ENCODE peak calls at places on chromosomes 5 and 9, in four cellular contexts. M is spleen, F is HCT116, H is K562. Y is an unnamed sample. For H3K36me3, the result is how much of the 10 kb centered on the place peaks cover.

GRCh38 chr5:145776886-145777285 is 58.3 kb downstream of the PRELID2 start:
- DNase-seq in M (no peak), H (no peak), F (no peak), Y (no peak)

GRCh38 chr5:81045389-81045807 is 85.2 kb downstream of the RASGRF2 start:
- DNase-seq in H (no peak), F (no peak), M (no peak), Y (no peak)

GRCh38 chr5:125232779-125233230 is 486.4 kb upstream of the ZNF608 start:
- DNase-seq in M (no peak), F (no peak), H (no peak), Y (no peak)

GRCh38 chr9:124015661-124016131 is 4.1 kb downstream of the LHX2 start:
- DNase-seq in F (no peak), M (no peak), H (no peak), Y (no peak)

GRCh38 chr9:115058684-115059315 is 59.2 kb downstream of the TNC start:
- DNase-seq in M (no peak), H (no peak), F (no peak), Y (no peak)

GRCh38 chr5:73120222-73121108 is at the start of gene TMEM171:
- DNase-seq in F (peak), M (peak), H (no peak), Y (no peak)

GRCh38 chr9:32854271-32854670 is 70.9 kb downstream of the TMEM215 start:
- DNase-seq in M (no peak), H (no peak), F (no peak), Y (no peak)

GRCh38 chr5:168947212-168947868 is 353.6 kb downstream of the SLIT3 start:
- DNase-seq in M (no peak), F (no peak), H (peak), Y (no peak)

GRCh38 chr5:131812371-131813160 is 15.7 kb upstream of the FNIP1 start:
- DNase-seq in F (no peak), H (no peak), M (no peak), Y (no peak)

GRCh38 chr5:61304611-61305369 is 27.3 kb upstream of the ZSWIM6 start:
- DNase-seq in H (peak), F (peak), M (no peak), Y (peak)

GRCh38 chr5:32193591-32193990 is 19.5 kb upstream of the GOLPH3 start:
- DNase-seq in H (no peak), M (peak), F (no peak), Y (peak)

DNA sequence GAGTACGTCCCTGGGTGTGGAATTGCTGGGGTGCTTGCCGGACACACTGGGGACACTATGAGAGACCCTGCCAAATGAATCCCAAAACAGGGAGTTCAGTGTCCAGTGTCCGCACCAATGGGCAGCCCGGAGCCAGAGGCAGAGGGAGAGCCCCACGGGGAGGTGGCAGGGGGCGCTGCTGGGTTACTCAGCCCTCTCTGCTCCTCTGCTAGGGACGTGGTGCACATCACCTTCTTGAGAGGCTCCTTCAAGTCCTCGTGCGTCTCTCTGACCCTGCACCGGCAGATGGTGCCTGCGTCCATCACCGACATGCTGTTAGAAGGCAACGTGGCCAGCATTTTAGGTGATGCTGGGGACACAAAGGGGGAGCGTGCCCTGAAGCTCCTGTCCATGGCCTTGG is 20.8 kb downstream of the STKLD1 start:
- DNase-seq in H (no peak), M (no peak), F (no peak), Y (no peak)
- TF ChIP-seq CTCF in H (peak), M (no peak), F (peak), Y (no peak)

GRCh38 chr5:14614490-14614889 is 32.9 kb downstream of the OTULINL start:
- DNase-seq in F (no peak), H (no peak), M (no peak), Y (no peak)

GRCh38 chr5:14617441-14617840 is 35.8 kb downstream of the OTULINL start:
- DNase-seq in F (no peak), M (no peak), H (no peak), Y (no peak)

GRCh38 chr5:14615365-14615764 is 33.8 kb downstream of the OTULINL start:
- DNase-seq in H (no peak), M (no peak), F (no peak), Y (no peak)
- H3K36me3 ChIP-seq in H (under half), M (under half), F (under half), Y (under half)

GRCh38 chr5:140207250-140207954 is 32.4 kb downstream of the CYSTM1 start:
- DNase-seq in M (no peak), F (no peak), H (no peak), Y (no peak)

GRCh38 chr5:140213370-140213983 is 38.5 kb downstream of the CYSTM1 start:
- DNase-seq in H (no peak), M (no peak), F (no peak), Y (no peak)

GRCh38 chr5:140205952-140206351 is 31.0 kb downstream of the CYSTM1 start:
- DNase-seq in H (peak), M (no peak), F (no peak), Y (no peak)

GRCh38 chr5:140205216-140205615 is 30.2 kb downstream of the CYSTM1 start:
- DNase-seq in H (no peak), F (no peak), M (no peak), Y (no peak)

GRCh38 chr5:140208065-140208464 is 33.1 kb downstream of the CYSTM1 start:
- DNase-seq in M (no peak), F (no peak), H (no peak), Y (no peak)
- TF ChIP-seq POLR2AphosphoS5 in M (no peak), F (no peak), H (no peak), Y (no peak)

DNA sequence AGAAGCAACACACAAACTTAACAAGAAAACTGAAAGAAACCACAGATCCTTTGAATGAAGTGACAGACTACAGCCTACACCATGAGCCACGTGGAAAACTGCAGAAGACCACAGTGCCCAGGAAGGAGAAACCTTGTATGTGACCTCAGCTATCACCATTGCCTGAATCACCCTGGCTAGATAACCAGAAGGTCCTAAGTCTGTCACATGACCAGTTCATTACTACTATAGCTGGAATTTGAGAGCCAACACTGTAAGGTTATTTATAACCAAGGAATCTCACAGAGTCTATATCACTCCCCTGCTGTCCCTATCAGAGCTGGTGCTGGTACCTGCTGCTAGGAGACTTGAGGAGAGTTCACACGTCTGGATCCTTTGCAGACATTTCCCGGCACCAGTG is 90.3 kb upstream of the FBXL17 start:
- DNase-seq in M (no peak), F (no peak), H (no peak), Y (no peak)
- TF ChIP-seq CTCF in M (no peak), F (no peak), H (no peak), Y (no peak)

DNA sequence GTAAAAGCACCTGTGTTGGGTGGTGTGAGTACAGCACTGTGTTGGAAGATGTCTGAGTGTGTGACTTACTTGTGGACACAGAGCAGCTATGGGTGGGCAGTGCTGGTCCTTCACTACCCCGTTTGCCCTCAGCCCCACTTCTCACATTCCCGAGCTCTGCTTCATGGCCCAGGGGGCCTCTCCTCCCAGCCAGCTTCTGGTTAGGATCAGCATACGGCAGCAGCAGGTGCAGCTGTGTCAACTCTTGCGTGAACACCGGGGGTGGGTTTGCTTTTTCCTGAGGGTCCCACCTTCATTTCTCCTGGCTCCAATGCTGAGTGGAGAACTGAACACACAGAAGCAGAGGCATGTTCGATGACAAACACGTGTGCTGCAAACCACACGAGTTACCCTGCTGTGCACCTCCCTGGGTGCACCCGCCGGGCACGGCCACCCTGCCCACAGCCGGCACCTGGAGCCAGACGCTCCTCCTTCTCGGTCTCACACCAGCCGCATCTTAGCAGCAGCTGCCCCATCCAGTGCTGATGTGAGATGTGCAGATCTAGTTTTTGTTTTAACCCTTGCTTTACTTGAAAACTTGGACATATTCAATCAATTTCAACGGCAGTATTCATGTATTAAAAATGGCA is 14.9 kb upstream of the SLC6A3 start:
- DNase-seq in F (no peak), H (no peak), M (no peak), Y (no peak)
- H3K36me3 ChIP-seq in F (under half), H (under half), M (under half), Y (under half)

DNA sequence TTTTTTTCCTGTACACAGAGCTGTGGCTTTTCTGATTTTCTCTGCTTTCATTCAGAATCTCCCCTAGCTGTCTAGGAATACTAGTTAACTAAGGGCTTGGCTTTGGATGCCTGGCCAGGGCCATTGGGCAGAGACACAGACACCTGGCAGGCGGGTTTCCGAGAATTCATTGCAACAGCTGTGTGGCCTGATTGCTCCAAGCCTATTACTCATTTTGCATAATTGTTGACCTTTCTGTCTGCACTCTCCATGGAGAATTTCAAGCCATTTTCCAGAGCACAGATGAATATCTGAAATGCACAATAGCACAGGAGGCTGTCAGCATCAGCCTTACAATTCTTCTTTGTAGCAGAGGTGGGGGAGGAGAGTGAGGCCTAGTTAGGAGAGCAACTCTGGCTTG is 310.6 kb downstream of the DMAC1 start:
- DNase-seq in H (no peak), F (no peak), M (no peak), Y (no peak)
- TF ChIP-seq POLR2AphosphoS5 in H (no peak), F (no peak), M (no peak), Y (no peak)

GRCh38 chr9:93587651-93588347 is 11.4 kb downstream of the PHF2 start:
- DNase-seq in F (no peak), H (no peak), M (peak), Y (no peak)
- TF ChIP-seq CTCF in F (peak), H (peak), M (no peak), Y (no peak)